ENCODE peak calls at places on chromosomes 7 and 10, in seven cellular contexts. V is adrenal gland, U is HL-60, Y is mammary epithelial cell, Z is transverse colon, O is uterus, I is dorsolateral prefrontal cortex. A is an unnamed sample. For H3K27me3, the result is how much of the 10 kb centered on the place peaks cover.

GRCh38 chr7:28409716-28410627 is 2.3 kb upstream of the CREB5 start:
- DNase-seq in V (peak), U (no peak), Y (peak), Z (peak), O (peak), I (peak), A (peak)

GRCh38 chr7:127872122-127872521 is 159.1 kb downstream of the LRRC4 start:
- DNase-seq in V (no peak), U (no peak), Y (no peak), Z (no peak), O (no peak), I (no peak), A (no peak)

GRCh38 chr10:71685554-71686202 is 33.9 kb downstream of the C10orf105 start:
- DNase-seq in V (no peak), U (no peak), Y (no peak), Z (no peak), O (no peak), I (no peak), A (no peak)

GRCh38 chr10:87734987-87735827 is 75.5 kb downstream of the PAPSS2 start:
- DNase-seq in V (peak), U (no peak), Y (peak), Z (no peak), O (peak), I (no peak), A (no peak)

GRCh38 chr10:116215651-116216050 is 57.4 kb downstream of the GFRA1 start:
- DNase-seq in V (no peak), U (no peak), Y (no peak), Z (no peak), O (no peak), I (no peak), A (no peak)

GRCh38 chr7:128940494-128941322 is 3.0 kb downstream of the IRF5 start:
- DNase-seq in V (no peak), U (peak), Y (no peak), Z (peak), O (no peak), I (no peak), A (peak)

GRCh38 chr7:47792521-47793121 is 155.6 kb downstream of the PKD1L1 start:
- DNase-seq in V (no peak), U (no peak), Y (no peak), Z (no peak), O (no peak), I (no peak), A (no peak)

GRCh38 chr7:35185908-35186731 is 67.8 kb downstream of the TBX20 start:
- DNase-seq in V (no peak), U (no peak), Y (peak), Z (no peak), O (no peak), I (peak), A (no peak)

GRCh38 chr10:125146791-125147604 is 13.4 kb downstream of the CTBP2 start:
- DNase-seq in V (no peak), U (peak), Y (peak), Z (no peak), O (no peak), I (no peak), A (peak)

GRCh38 chr10:110861930-110862677 is 9.6 kb upstream of the PDCD4 start:
- DNase-seq in V (no peak), U (peak), Y (peak), Z (no peak), O (no peak), I (no peak), A (no peak)

GRCh38 chr7:43711503-43711902 is 17.8 kb downstream of the COA1 start:
- DNase-seq in V (no peak), U (no peak), Y (no peak), Z (no peak), O (no peak), I (no peak), A (no peak)

GRCh38 chr7:37982423-37982822 is 62.0 kb downstream of the EPDR1 start:
- DNase-seq in V (peak), U (no peak), Y (no peak), Z (no peak), O (peak), I (no peak), A (no peak)

GRCh38 chr10:55500931-55501559 is 700.0 kb upstream of the PCDH15 start:
- DNase-seq in V (peak), U (peak), Y (peak), Z (no peak), O (no peak), I (no peak), A (no peak)

GRCh38 chr7:88092676-88092999 is 127.2 kb downstream of the SRI start:
- DNase-seq in V (no peak), U (no peak), Y (no peak), Z (no peak), O (no peak), I (no peak), A (no peak)

GRCh38 chr7:127940365-127941160 is 90.7 kb downstream of the LRRC4 start:
- DNase-seq in V (no peak), U (no peak), Y (no peak), Z (no peak), O (no peak), I (no peak), A (no peak)

GRCh38 chr7:20220824-20221547 is 3.8 kb upstream of the MACC1 start:
- DNase-seq in V (peak), U (peak), Y (peak), Z (peak), O (no peak), I (no peak), A (peak)

GRCh38 chr10:13352519-13352918 is 4.4 kb upstream of the SEPHS1 start:
- DNase-seq in V (no peak), U (no peak), Y (no peak), Z (no peak), O (no peak), I (no peak), A (no peak)

GRCh38 chr10:117980216-117980615 is 66.5 kb downstream of the RAB11FIP2 start:
- DNase-seq in V (no peak), U (no peak), Y (peak), Z (no peak), O (no peak), I (no peak), A (no peak)

GRCh38 chr7:33446551-33446950 is 317.2 kb downstream of the BBS9 start:
- DNase-seq in V (no peak), U (no peak), Y (no peak), Z (no peak), O (no peak), I (no peak), A (no peak)

GRCh38 chr10:65017523-65017922 is 1496.3 kb downstream of the REEP3 start:
- DNase-seq in V (no peak), U (no peak), Y (no peak), Z (no peak), O (no peak), I (no peak), A (no peak)

GRCh38 chr7:114298011-114298410 is 116.6 kb upstream of the FOXP2 start:
- DNase-seq in V (no peak), U (peak), Y (peak), Z (no peak), O (no peak), I (no peak), A (no peak)

GRCh38 chr10:4429538-4429937 is 396.5 kb upstream of the AKR1E2 start:
- DNase-seq in V (no peak), U (no peak), Y (no peak), Z (no peak), O (no peak), I (no peak), A (no peak)

GRCh38 chr10:49598164-49598856 is 11.8 kb upstream of the SLC18A3 start:
- DNase-seq in V (no peak), U (no peak), Y (no peak), Z (no peak), O (no peak), I (no peak), A (no peak)

GRCh38 chr7:67918158-67918557 is 921.5 kb downstream of the TYW1 start:
- DNase-seq in V (no peak), U (peak), Y (no peak), Z (no peak), O (no peak), I (no peak), A (no peak)

GRCh38 chr10:91796332-91797076 is 1.7 kb upstream of the TNKS2 start:
- DNase-seq in V (peak), U (peak), Y (peak), Z (peak), O (peak), I (no peak), A (peak)

GRCh38 chr7:134694299-134694698 is 47.6 kb downstream of the BPGM start:
- DNase-seq in V (no peak), U (no peak), Y (no peak), Z (no peak), O (no peak), I (no peak), A (no peak)

GRCh38 chr10:79939969-79940368 is 8.9 kb downstream of the SFTPD start:
- DNase-seq in V (no peak), U (no peak), Y (no peak), Z (no peak), O (no peak), I (no peak), A (no peak)

GRCh38 chr7:16062269-16062668 is 359.1 kb downstream of the CRPPA start:
- DNase-seq in V (no peak), U (no peak), Y (peak), Z (no peak), O (no peak), I (no peak), A (no peak)

GRCh38 chr10:5945561-5946418 is 31.6 kb downstream of the IL15RA start:
- DNase-seq in V (peak), U (peak), Y (peak), Z (peak), O (peak), I (no peak), A (no peak)

GRCh38 chr10:99172130-99172738 is 63.4 kb downstream of the HPSE2 start:
- DNase-seq in V (peak), U (peak), Y (peak), Z (peak), O (no peak), I (peak), A (no peak)

GRCh38 chr7:157205438-157205837 is 66.7 kb downstream of the UBE3C start:
- DNase-seq in V (no peak), U (no peak), Y (no peak), Z (no peak), O (no peak), I (no peak), A (no peak)

GRCh38 chr7:138797715-138798320 is at the start of the genes ATP6V0A4 and TMEM213:
- DNase-seq in V (no peak), U (no peak), Y (no peak), Z (no peak), O (no peak), I (no peak), A (no peak)

GRCh38 chr10:102449321-102450123 is 1.8 kb downstream of the C10orf95 start:
- DNase-seq in V (peak), U (peak), Y (peak), Z (peak), O (peak), I (peak), A (peak)

GRCh38 chr7:32204361-32205018 is 134.3 kb upstream of the PDE1C start:
- DNase-seq in V (peak), U (peak), Y (peak), Z (peak), O (peak), I (peak), A (no peak)
- H3K4me3 ChIP-seq in V (no peak), U (no peak), Y (peak), Z (peak), O (peak), I (peak), A (no peak)

DNA sequence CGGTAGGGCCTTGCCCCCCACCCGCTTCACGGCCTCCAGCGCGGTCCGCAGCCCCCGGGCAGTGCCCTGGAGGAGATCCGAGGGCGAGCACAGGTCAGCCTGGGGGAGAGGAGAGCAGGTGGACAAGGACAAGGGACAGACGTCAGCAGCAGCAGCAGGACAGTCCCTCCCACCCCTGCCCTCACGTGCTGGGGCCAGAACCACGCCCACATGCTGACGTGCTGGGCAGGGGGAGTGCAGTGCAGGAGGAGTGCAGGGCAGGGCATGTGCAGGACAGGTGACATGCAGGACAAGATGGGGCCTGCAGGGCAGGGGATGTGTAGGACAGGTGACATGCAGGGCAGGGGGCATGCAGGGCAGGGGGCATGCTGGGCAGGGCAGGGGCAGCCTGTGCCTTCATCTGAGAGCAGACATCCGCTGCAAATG is 1.5 kb upstream of the SAP25 start:
- DNase-seq in V (peak), U (no peak), Y (no peak), Z (no peak), O (no peak), I (no peak), A (no peak)
- TF ChIP-seq CTCF in V (no peak), U (no peak), Y (no peak), Z (no peak), O (no peak), I (no peak), A (no peak)

GRCh38 chr7:73530800-73531199 is 8.7 kb upstream of the BAZ1B start:
- DNase-seq in V (no peak), U (peak), Y (no peak), Z (no peak), O (no peak), I (no peak), A (no peak)
- H3K27me3 ChIP-seq in V (under half), U (under half), Y (under half), Z (under half), O (under half), I (under half), A (under half)

GRCh38 chr10:22770270-22770669 is 55.9 kb upstream of the PIP4K2A start:
- DNase-seq in V (no peak), U (no peak), Y (no peak), Z (no peak), O (no peak), I (no peak), A (no peak)
- H3K4me3 ChIP-seq in V (no peak), U (no peak), Y (no peak), Z (no peak), O (no peak), I (no peak), A (no peak)

DNA sequence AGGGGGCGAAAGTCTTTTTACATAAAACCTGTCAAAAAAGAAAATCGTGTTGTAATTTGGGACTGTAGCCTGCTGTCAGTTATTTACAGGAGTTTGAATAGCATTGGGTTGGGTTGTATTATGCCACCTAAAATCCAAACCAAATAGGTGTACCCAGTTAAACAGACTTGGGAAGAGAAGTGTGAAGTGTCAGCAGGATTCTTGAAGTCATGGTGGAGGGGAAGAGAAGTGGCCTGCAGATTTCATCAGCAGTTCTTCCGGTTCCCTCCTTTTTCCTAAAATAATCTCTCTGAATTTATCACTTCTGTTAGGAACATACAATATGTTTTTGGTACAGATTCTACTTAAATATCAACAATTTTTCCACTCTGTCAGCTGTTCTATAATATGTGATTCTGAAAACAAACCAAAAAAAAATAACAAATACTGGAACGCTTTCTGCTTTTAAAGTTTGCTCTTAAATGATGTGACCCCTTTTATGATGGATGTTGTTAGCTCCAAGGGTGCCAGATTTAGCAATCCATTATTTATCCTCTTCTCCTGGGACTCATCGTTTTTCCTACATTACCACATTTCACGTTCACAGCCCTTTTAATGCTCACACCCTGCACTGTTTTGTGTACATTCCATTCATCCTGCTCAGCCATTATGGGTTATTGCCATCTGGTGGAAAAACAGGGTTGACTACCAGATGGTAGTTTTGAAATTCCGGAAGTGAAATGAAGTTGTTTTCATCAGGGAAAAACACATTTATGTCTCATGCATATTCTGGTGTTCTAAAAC is 18.7 kb upstream of the ARHGAP12 start:
- DNase-seq in V (no peak), U (peak), Y (peak), Z (no peak), O (peak), I (no peak), A (no peak)
- TF ChIP-seq CTCF in V (peak), U (peak), Y (peak), Z (peak), O (peak), I (peak), A (no peak)

GRCh38 chr10:133231244-133231945 is 1.4 kb downstream of the UTF1 start:
- DNase-seq in V (no peak), U (no peak), Y (no peak), Z (no peak), O (no peak), I (no peak), A (no peak)

GRCh38 chr10:133230387-133231195 is 574 bp downstream of the UTF1 start:
- DNase-seq in V (no peak), U (peak), Y (no peak), Z (peak), O (no peak), I (no peak), A (no peak)

GRCh38 chr10:133231946-133232574 is 2.0 kb downstream of the UTF1 start:
- DNase-seq in V (no peak), U (no peak), Y (no peak), Z (no peak), O (no peak), I (no peak), A (no peak)

GRCh38 chr10:133229265-133230022 is 573 bp upstream of the UTF1 start:
- DNase-seq in V (no peak), U (no peak), Y (no peak), Z (no peak), O (no peak), I (no peak), A (no peak)

GRCh38 chr10:133230023-133230319 is at the start of gene UTF1:
- DNase-seq in V (no peak), U (no peak), Y (no peak), Z (no peak), O (no peak), I (no peak), A (no peak)
- H3K27me3 ChIP-seq in V (half or more), U (under half), Y (under half), Z (half or more), O (under half), I (half or more), A (under half)